ENCODE peak calls at places on chromosomes 11 and 22, in six cellular contexts. X is NCI-H187; D is posterior vena cava; N is endothelial cell of umbilical vein; U is CD4-positive, alpha-beta memory T cell; J is naive B cell. S is an unnamed sample.

GRCh38 chr22:30743257-30744020 is 48.8 kb downstream of the OSBP2 start:
- DNase-seq in J (no peak), D (no peak), U (no peak), N (peak), X (no peak), S (peak)

GRCh38 chr22:27919943-27920755 is 1.1 kb upstream of the PITPNB start:
- DNase-seq in U (no peak), D (no peak), J (no peak), N (peak), X (no peak), S (peak)

GRCh38 chr11:35641206-35641885 is 21.2 kb upstream of the TRIM44 start:
- DNase-seq in D (no peak), N (peak), J (no peak), X (no peak), U (no peak), S (peak)

GRCh38 chr11:34621876-34622275 is 983 bp downstream of the EHF start:
- DNase-seq in N (no peak), X (no peak), J (no peak), U (no peak), D (no peak), S (no peak)

GRCh38 chr22:18056802-18057474 is 20.9 kb upstream of the PEX26 start:
- DNase-seq in D (peak), N (no peak), X (no peak), J (peak), U (no peak), S (no peak)

GRCh38 chr22:22884010-22884887 is 3.4 kb upstream of the IGLL5 start:
- DNase-seq in U (peak), X (peak), N (peak), D (no peak), J (peak), S (peak)

GRCh38 chr11:64688534-64688982 is 34.4 kb downstream of the NRXN2 start:
- DNase-seq in J (peak), D (peak), N (peak), U (peak), X (peak), S (peak)

GRCh38 chr11:62497132-62497915 is 49.3 kb downstream of the AHNAK start:
- DNase-seq in X (no peak), J (no peak), N (peak), D (no peak), U (no peak), S (peak)

GRCh38 chr11:88340366-88340930 is 2.9 kb upstream of the CTSC start:
- DNase-seq in N (no peak), D (no peak), X (no peak), J (no peak), U (no peak), S (no peak)

GRCh38 chr22:44211946-44212930 is 31.5 kb downstream of the PARVG start:
- DNase-seq in D (peak), N (no peak), X (no peak), J (no peak), U (no peak), S (no peak)

GRCh38 chr11:119585038-119585666 is 143.8 kb downstream of the NECTIN1 start:
- DNase-seq in J (no peak), X (no peak), U (no peak), D (no peak), N (peak), S (peak)

GRCh38 chr11:119521551-119521950 is 98.6 kb upstream of the THY1 start:
- DNase-seq in J (no peak), N (no peak), D (no peak), U (no peak), X (no peak), S (no peak)

GRCh38 chr11:62137881-62138629 is 14.2 kb downstream of the INCENP start:
- DNase-seq in U (no peak), D (peak), X (no peak), N (no peak), J (no peak), S (no peak)

GRCh38 chr11:59865031-59865430 is 1.3 kb downstream of the TCN1 start:
- DNase-seq in N (peak), X (no peak), J (no peak), U (no peak), D (no peak), S (peak)

GRCh38 chr11:27401760-27402316 is 38.8 kb upstream of the CCDC34 start:
- DNase-seq in U (no peak), J (no peak), N (no peak), D (no peak), X (no peak), S (no peak)

GRCh38 chr22:48378673-48379072 is 1449.0 kb downstream of the BRD1 start:
- DNase-seq in D (no peak), J (no peak), U (no peak), N (no peak), X (no peak), S (no peak)

GRCh38 chr11:44085330-44085729 is 10.1 kb upstream of the EXT2 start:
- DNase-seq in N (no peak), U (no peak), J (no peak), D (no peak), X (no peak), S (no peak)

GRCh38 chr11:75577198-75577597 is 15.1 kb downstream of the SERPINH1 start:
- DNase-seq in N (no peak), U (peak), X (no peak), J (no peak), D (no peak), S (peak)

GRCh38 chr11:24437123-24437522 is 59.7 kb upstream of the LUZP2 start:
- DNase-seq in U (no peak), X (no peak), J (no peak), N (no peak), D (no peak), S (no peak)

GRCh38 chr11:24249921-24250320 is 246.9 kb upstream of the LUZP2 start:
- DNase-seq in X (no peak), N (no peak), U (no peak), J (no peak), D (no peak), S (no peak)

GRCh38 chr11:87179621-87180020 is 141.9 kb downstream of the TMEM135 start:
- DNase-seq in D (no peak), X (no peak), J (no peak), N (no peak), U (no peak), S (no peak)

GRCh38 chr11:11641581-11641980 is 19.8 kb upstream of the GALNT18 start:
- DNase-seq in U (no peak), D (no peak), J (no peak), N (no peak), X (no peak), S (peak)

GRCh38 chr11:77400775-77401469 is 73.0 kb downstream of the PAK1 start:
- DNase-seq in D (no peak), U (no peak), J (no peak), X (no peak), N (no peak), S (no peak)

GRCh38 chr11:72581067-72581466 is 93.2 kb downstream of the PDE2A start:
- DNase-seq in D (peak), U (no peak), J (no peak), X (no peak), N (no peak), S (no peak)

GRCh38 chr11:111715142-111715816 is 50.9 kb downstream of the PPP2R1B start:
- DNase-seq in X (no peak), U (no peak), D (no peak), N (no peak), J (no peak), S (no peak)

GRCh38 chr11:8671651-8672062 is 10.8 kb downstream of the TRIM66 start:
- DNase-seq in X (no peak), D (no peak), J (no peak), U (no peak), N (no peak), S (peak)

GRCh38 chr11:65043881-65044501 is 3.0 kb downstream of the SAC3D1 start:
- DNase-seq in J (no peak), X (no peak), U (no peak), D (no peak), N (no peak), S (no peak)

GRCh38 chr11:93614111-93614784 is 47.2 kb upstream of the CEP295 start:
- DNase-seq in J (no peak), D (no peak), U (peak), X (no peak), N (no peak), S (no peak)

GRCh38 chr22:38715852-38716251 is 10.1 kb downstream of the GTPBP1 start:
- DNase-seq in U (no peak), N (no peak), X (no peak), D (peak), J (no peak), S (no peak)

GRCh38 chr11:17764446-17765218 is 30.1 kb downstream of the KCNC1 start:
- DNase-seq in U (no peak), J (no peak), X (no peak), N (no peak), D (no peak), S (no peak)

GRCh38 chr11:95459268-95460040 is 228.5 kb upstream of the SESN3 start:
- DNase-seq in N (peak), U (no peak), J (no peak), D (no peak), X (no peak), S (no peak)

GRCh38 chr11:26186389-26186788 is 145.5 kb upstream of the ANO3 start:
- DNase-seq in U (no peak), J (no peak), N (no peak), X (no peak), D (no peak), S (no peak)

GRCh38 chr11:73366265-73366610 is 10.0 kb upstream of the RELT start:
- DNase-seq in U (peak), X (no peak), N (no peak), J (peak), D (no peak), S (no peak)

GRCh38 chr11:45374130-45374529 is 88.0 kb upstream of the SYT13 start:
- DNase-seq in U (no peak), D (no peak), N (no peak), X (no peak), J (no peak), S (no peak)

GRCh38 chr11:121095561-121095960 is 5.5 kb upstream of the TECTA start:
- DNase-seq in J (no peak), U (no peak), X (no peak), D (no peak), N (no peak), S (no peak)

GRCh38 chr11:116990061-116990473 is 108.2 kb downstream of the SIK3 start:
- DNase-seq in N (no peak), D (no peak), J (no peak), X (no peak), U (no peak), S (peak)

GRCh38 chr11:96447208-96447607 is 57.4 kb downstream of the JRKL start:
- DNase-seq in N (no peak), J (no peak), X (no peak), D (no peak), U (no peak), S (no peak)

S was measured in dermis blood vessel endothelial cell.